ENCODE peak calls at places on chromosomes 4 and X, in seven cellular contexts. One of them, this sample, is unnamed.

GRCh38 chrX:83510466-83511181 is 2.5 kb downstream of the POU3F4 start:
- DNase-seq in small intestine: no peak
- DNase-seq in thoracic aorta: no peak
- DNase-seq in fibroblast of lung: no peak
- DNase-seq in body of pancreas: no peak
- DNase-seq in lower lobe of right lung: no peak
- DNase-seq in kidney: peak
- DNase-seq in this sample: no peak

GRCh38 chr4:177573487-177573886 is 131.2 kb upstream of the AGA start:
- DNase-seq in kidney: no peak
- DNase-seq in fibroblast of lung: peak
- DNase-seq in small intestine: no peak
- DNase-seq in thoracic aorta: no peak
- DNase-seq in lower lobe of right lung: no peak
- DNase-seq in body of pancreas: no peak
- DNase-seq in this sample: no peak

GRCh38 chrX:155056877-155057792 is 13.8 kb downstream of the CMC4 start:
- DNase-seq in body of pancreas: peak
- DNase-seq in kidney: peak
- DNase-seq in lower lobe of right lung: peak
- DNase-seq in fibroblast of lung: peak
- DNase-seq in small intestine: peak
- DNase-seq in thoracic aorta: no peak
- DNase-seq in this sample: peak

GRCh38 chr4:145935253-145936141 is 3.1 kb downstream of the ZNF827 start:
- DNase-seq in body of pancreas: no peak
- DNase-seq in fibroblast of lung: no peak
- DNase-seq in kidney: no peak
- DNase-seq in small intestine: peak
- DNase-seq in lower lobe of right lung: peak
- DNase-seq in thoracic aorta: no peak
- DNase-seq in this sample: no peak

GRCh38 chr4:139560396-139561084 is 4.5 kb upstream of the SETD7 start:
- DNase-seq in kidney: no peak
- DNase-seq in body of pancreas: no peak
- DNase-seq in fibroblast of lung: no peak
- DNase-seq in small intestine: peak
- DNase-seq in lower lobe of right lung: no peak
- DNase-seq in thoracic aorta: no peak
- DNase-seq in this sample: no peak

GRCh38 chrX:119647552-119648420 is 41.6 kb upstream of the NKRF start:
- DNase-seq in small intestine: peak
- DNase-seq in lower lobe of right lung: no peak
- DNase-seq in fibroblast of lung: no peak
- DNase-seq in kidney: peak
- DNase-seq in thoracic aorta: no peak
- DNase-seq in body of pancreas: no peak
- DNase-seq in this sample: no peak

GRCh38 chr4:47010347-47011188 is 17.2 kb upstream of the GABRA4 start:
- DNase-seq in lower lobe of right lung: no peak
- DNase-seq in small intestine: peak
- DNase-seq in kidney: no peak
- DNase-seq in body of pancreas: no peak
- DNase-seq in fibroblast of lung: no peak
- DNase-seq in thoracic aorta: no peak
- DNase-seq in this sample: no peak

GRCh38 chrX:40090050-40090804 is 7.5 kb downstream of the BCOR start:
- DNase-seq in lower lobe of right lung: peak
- DNase-seq in fibroblast of lung: no peak
- DNase-seq in thoracic aorta: no peak
- DNase-seq in small intestine: no peak
- DNase-seq in body of pancreas: peak
- DNase-seq in kidney: peak
- DNase-seq in this sample: peak

GRCh38 chr4:120977435-120977997 is 55.0 kb upstream of the PRDM5 start:
- DNase-seq in thoracic aorta: no peak
- DNase-seq in lower lobe of right lung: no peak
- DNase-seq in body of pancreas: peak
- DNase-seq in fibroblast of lung: peak
- DNase-seq in kidney: no peak
- DNase-seq in small intestine: peak
- DNase-seq in this sample: no peak

GRCh38 chr4:157043131-157043530 is 32.8 kb upstream of the GLRB start:
- DNase-seq in kidney: no peak
- DNase-seq in small intestine: no peak
- DNase-seq in body of pancreas: no peak
- DNase-seq in fibroblast of lung: peak
- DNase-seq in lower lobe of right lung: no peak
- DNase-seq in thoracic aorta: no peak
- DNase-seq in this sample: no peak

GRCh38 chr4:136831553-136831952 is 700.7 kb downstream of the PCDH18 start:
- DNase-seq in thoracic aorta: no peak
- DNase-seq in kidney: no peak
- DNase-seq in small intestine: no peak
- DNase-seq in lower lobe of right lung: no peak
- DNase-seq in body of pancreas: no peak
- DNase-seq in fibroblast of lung: no peak
- DNase-seq in this sample: no peak

GRCh38 chrX:10636337-10636736 is 16.0 kb upstream of the MID1 start:
- DNase-seq in body of pancreas: peak
- DNase-seq in fibroblast of lung: peak
- DNase-seq in lower lobe of right lung: no peak
- DNase-seq in thoracic aorta: no peak
- DNase-seq in small intestine: peak
- DNase-seq in kidney: no peak
- DNase-seq in this sample: no peak

GRCh38 chr4:76969941-76970529 is 20.5 kb downstream of the SEPTIN11 start:
- DNase-seq in lower lobe of right lung: no peak
- DNase-seq in body of pancreas: no peak
- DNase-seq in kidney: no peak
- DNase-seq in fibroblast of lung: no peak
- DNase-seq in thoracic aorta: no peak
- DNase-seq in small intestine: no peak
- DNase-seq in this sample: no peak

GRCh38 chr4:177047070-177047850 is 254.5 kb upstream of the VEGFC start:
- DNase-seq in body of pancreas: peak
- DNase-seq in lower lobe of right lung: no peak
- DNase-seq in small intestine: peak
- DNase-seq in thoracic aorta: no peak
- DNase-seq in fibroblast of lung: peak
- DNase-seq in kidney: peak
- DNase-seq in this sample: peak

GRCh38 chrX:115372026-115372610 is 82.6 kb downstream of the LUZP4 start:
- DNase-seq in small intestine: no peak
- DNase-seq in fibroblast of lung: peak
- DNase-seq in lower lobe of right lung: no peak
- DNase-seq in body of pancreas: no peak
- DNase-seq in thoracic aorta: no peak
- DNase-seq in kidney: no peak
- DNase-seq in this sample: no peak

GRCh38 chrX:54808109-54808604 is 612 bp downstream of the MAGED2 start:
- DNase-seq in fibroblast of lung: peak
- DNase-seq in small intestine: peak
- DNase-seq in thoracic aorta: no peak
- DNase-seq in lower lobe of right lung: no peak
- DNase-seq in kidney: peak
- DNase-seq in body of pancreas: peak
- DNase-seq in this sample: peak

GRCh38 chr4:95165926-95166524 is 382.7 kb downstream of the UNC5C start:
- DNase-seq in thoracic aorta: no peak
- DNase-seq in body of pancreas: peak
- DNase-seq in fibroblast of lung: peak
- DNase-seq in small intestine: peak
- DNase-seq in lower lobe of right lung: no peak
- DNase-seq in kidney: no peak
- DNase-seq in this sample: no peak

GRCh38 chr4:185912779-185913178 is 100.8 kb upstream of the SORBS2 start:
- DNase-seq in lower lobe of right lung: no peak
- DNase-seq in small intestine: peak
- DNase-seq in kidney: no peak
- DNase-seq in thoracic aorta: no peak
- DNase-seq in body of pancreas: no peak
- DNase-seq in fibroblast of lung: no peak
- DNase-seq in this sample: no peak

GRCh38 chr4:168334053-168334452 is 15.5 kb upstream of the DDX60 start:
- DNase-seq in lower lobe of right lung: no peak
- DNase-seq in thoracic aorta: no peak
- DNase-seq in kidney: no peak
- DNase-seq in fibroblast of lung: no peak
- DNase-seq in small intestine: no peak
- DNase-seq in body of pancreas: no peak
- DNase-seq in this sample: no peak

GRCh38 chr4:21991050-21991449 is 42.5 kb upstream of the KCNIP4 start:
- DNase-seq in thoracic aorta: no peak
- DNase-seq in body of pancreas: no peak
- DNase-seq in fibroblast of lung: peak
- DNase-seq in small intestine: no peak
- DNase-seq in kidney: no peak
- DNase-seq in lower lobe of right lung: no peak
- DNase-seq in this sample: no peak

GRCh38 chrX:72201836-72202536 is 20.4 kb downstream of the PIN4 start:
- DNase-seq in fibroblast of lung: peak
- DNase-seq in body of pancreas: no peak
- DNase-seq in thoracic aorta: no peak
- DNase-seq in small intestine: no peak
- DNase-seq in kidney: no peak
- DNase-seq in lower lobe of right lung: no peak
- DNase-seq in this sample: no peak

GRCh38 chr4:48017108-48017527 is 546 bp downstream of the NIPAL1 start:
- DNase-seq in fibroblast of lung: peak
- DNase-seq in body of pancreas: peak
- DNase-seq in small intestine: peak
- DNase-seq in kidney: peak
- DNase-seq in lower lobe of right lung: peak
- DNase-seq in thoracic aorta: peak
- DNase-seq in this sample: peak
- H3K27ac ChIP-seq in fibroblast of lung: no peak
- H3K27ac ChIP-seq in body of pancreas: peak
- H3K27ac ChIP-seq in small intestine: peak
- H3K27ac ChIP-seq in kidney: peak
- H3K27ac ChIP-seq in lower lobe of right lung: no peak
- H3K27ac ChIP-seq in thoracic aorta: no peak
- H3K27ac ChIP-seq in this sample: no peak

GRCh38 chr4:85919488-85919887 is 440.4 kb downstream of the MAPK10 start:
- DNase-seq in fibroblast of lung: no peak
- DNase-seq in small intestine: no peak
- DNase-seq in lower lobe of right lung: no peak
- DNase-seq in body of pancreas: no peak
- DNase-seq in thoracic aorta: no peak
- DNase-seq in kidney: no peak
- DNase-seq in this sample: no peak
- H3K27ac ChIP-seq in fibroblast of lung: no peak
- H3K27ac ChIP-seq in small intestine: no peak
- H3K27ac ChIP-seq in lower lobe of right lung: no peak
- H3K27ac ChIP-seq in body of pancreas: no peak
- H3K27ac ChIP-seq in thoracic aorta: no peak
- H3K27ac ChIP-seq in kidney: no peak
- H3K27ac ChIP-seq in this sample: no peak

GRCh38 chr4:30722092-30722915 is 2.1 kb downstream of the PCDH7 start:
- DNase-seq in lower lobe of right lung: no peak
- DNase-seq in fibroblast of lung: peak
- DNase-seq in kidney: peak
- DNase-seq in body of pancreas: no peak
- DNase-seq in small intestine: no peak
- DNase-seq in thoracic aorta: no peak
- DNase-seq in this sample: no peak
- H3K27ac ChIP-seq in lower lobe of right lung: no peak
- H3K27ac ChIP-seq in fibroblast of lung: no peak
- H3K27ac ChIP-seq in kidney: no peak
- H3K27ac ChIP-seq in body of pancreas: no peak
- H3K27ac ChIP-seq in small intestine: no peak
- H3K27ac ChIP-seq in thoracic aorta: peak
- H3K27ac ChIP-seq in this sample: no peak

DNA sequence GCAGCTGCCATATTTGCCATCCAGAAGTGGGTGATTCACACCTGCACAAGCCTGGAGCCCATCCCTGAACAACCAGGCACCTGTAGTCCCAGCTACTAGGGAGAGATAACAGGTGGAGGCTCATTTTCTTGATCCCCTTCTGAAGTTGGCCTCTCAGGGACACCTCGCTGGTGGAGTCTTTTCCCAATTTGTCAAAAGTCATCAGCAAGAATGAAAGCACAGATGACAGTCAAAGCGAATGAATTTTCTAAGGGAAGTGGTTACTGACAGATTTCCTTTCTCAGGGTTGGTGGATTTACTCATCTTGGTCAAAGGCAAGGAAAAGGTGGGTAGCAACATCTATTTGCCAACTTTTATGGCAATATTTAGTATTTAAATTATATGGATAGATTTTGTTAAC is 36.5 kb downstream of the FGFBP1 start:
- DNase-seq in fibroblast of lung: no peak
- DNase-seq in body of pancreas: no peak
- DNase-seq in thoracic aorta: no peak
- DNase-seq in small intestine: no peak
- DNase-seq in lower lobe of right lung: no peak
- DNase-seq in kidney: no peak
- DNase-seq in this sample: no peak
- H3K27ac ChIP-seq in fibroblast of lung: no peak
- H3K27ac ChIP-seq in body of pancreas: no peak
- H3K27ac ChIP-seq in thoracic aorta: no peak
- H3K27ac ChIP-seq in small intestine: no peak
- H3K27ac ChIP-seq in lower lobe of right lung: no peak
- H3K27ac ChIP-seq in kidney: no peak
- H3K27ac ChIP-seq in this sample: no peak

DNA sequence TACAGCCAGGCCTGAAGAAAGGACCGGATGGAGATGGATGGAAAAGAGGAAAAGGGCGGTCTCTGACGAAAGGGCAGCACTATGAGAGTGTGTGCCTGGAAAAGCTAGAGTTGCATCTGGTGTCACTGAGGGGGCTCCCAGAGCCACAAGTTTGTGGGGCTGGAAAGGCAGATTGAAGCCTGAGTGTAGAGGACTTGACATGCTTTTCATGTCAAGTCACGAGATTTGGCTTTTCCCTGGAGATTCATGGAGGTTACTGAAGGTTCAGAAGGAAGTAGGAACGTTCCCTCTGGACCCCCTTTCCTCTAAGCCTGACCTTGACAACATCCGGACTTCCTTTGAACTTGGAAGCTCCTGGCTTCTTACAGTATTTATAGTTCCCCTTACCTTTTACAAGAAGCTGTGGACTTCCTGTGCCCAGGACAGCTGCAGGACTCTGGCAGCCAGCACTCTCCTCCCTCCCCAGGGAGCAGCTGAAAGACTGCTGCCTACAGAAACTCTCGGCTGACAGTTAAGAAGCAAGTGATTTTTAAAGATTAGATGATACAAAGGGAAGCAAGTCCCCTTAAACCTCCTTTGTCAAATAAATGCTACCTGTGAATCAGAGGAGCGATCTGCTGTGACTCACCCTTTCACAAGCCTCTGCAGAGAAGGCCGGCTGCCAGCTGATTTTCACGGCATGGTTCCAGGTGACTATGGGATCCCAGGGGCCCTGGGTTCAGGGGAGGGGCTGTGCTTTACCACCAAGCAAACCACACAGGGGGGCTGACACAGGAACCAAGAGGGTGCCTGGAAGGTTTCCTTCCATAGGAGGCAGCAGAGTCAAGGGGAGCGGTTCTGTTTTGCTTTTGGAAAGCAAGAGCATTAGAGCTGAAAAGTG is 72.9 kb upstream of the STIM2 start:
- DNase-seq in small intestine: peak
- DNase-seq in lower lobe of right lung: no peak
- DNase-seq in kidney: no peak
- DNase-seq in fibroblast of lung: peak
- DNase-seq in body of pancreas: peak
- DNase-seq in thoracic aorta: no peak
- DNase-seq in this sample: no peak
- H3K27ac ChIP-seq in small intestine: no peak
- H3K27ac ChIP-seq in lower lobe of right lung: peak
- H3K27ac ChIP-seq in kidney: no peak
- H3K27ac ChIP-seq in fibroblast of lung: no peak
- H3K27ac ChIP-seq in body of pancreas: no peak
- H3K27ac ChIP-seq in thoracic aorta: no peak
- H3K27ac ChIP-seq in this sample: no peak